ENCODE peak calls at places on chromosomes 7 and 10, in six cellular contexts. A is activated T-cell treated with anti-CD3 and anti-CD28 coated beads, Interleukin-2, amount 50 U/mL, for 4 hours; T is EL; P is NCI-H510A treated with DMSO at 0.1 percent for 48 hours; F is stimulated activated CD8-positive, alpha-beta memory T cell treated with anti-CD3 and anti-CD28 coated beads, Interleukin-7, amount 100 ng/mL, for 1 hour; N is B cell. B is an unnamed sample.

GRCh38 chr10:69750011-69750373 is 51.7 kb upstream of the COL13A1 start:
- DNase-seq in A (no peak), T (no peak), P (no peak), F (no peak), N (no peak), B (no peak)

GRCh38 chr10:128362514-128362913 is 236.3 kb upstream of the MKI67 start:
- DNase-seq in A (no peak), T (no peak), P (no peak), F (no peak), N (no peak), B (no peak)

GRCh38 chr7:138753611-138754010 is 44.2 kb upstream of the TMEM213 start:
- DNase-seq in A (peak; percentile 21), T (no peak), P (no peak), F (no peak), N (no peak), B (no peak)

GRCh38 chr7:151166629-151167196 is 781 bp downstream of the GBX1 start:
- DNase-seq in A (no peak), T (no peak), P (no peak), F (no peak), N (peak; percentile 56), B (no peak)

GRCh38 chr7:80445351-80445750 is 66.5 kb downstream of the GNAT3 start:
- DNase-seq in A (no peak), T (no peak), P (no peak), F (no peak), N (no peak), B (no peak)

GRCh38 chr10:90007226-90007625 is 305.8 kb downstream of the KIF20B start:
- DNase-seq in A (no peak), T (peak; percentile 61), P (no peak), F (no peak), N (no peak), B (no peak)

GRCh38 chr7:76328390-76328789 is 25.9 kb downstream of the HSPB1 start:
- DNase-seq in A (no peak), T (no peak), P (no peak), F (no peak), N (no peak), B (no peak)

GRCh38 chr7:17039372-17039771 is 157.6 kb upstream of the AGR3 start:
- DNase-seq in A (no peak), T (no peak), P (no peak), F (no peak), N (no peak), B (no peak)

GRCh38 chr10:35356725-35357092 is 20.4 kb downstream of the CCNY start:
- DNase-seq in A (no peak), T (no peak), P (no peak), F (no peak), N (no peak), B (no peak)

GRCh38 chr10:101446947-101447346 is 93.0 kb downstream of the BTRC start:
- DNase-seq in A (no peak), T (no peak), P (no peak), F (no peak), N (no peak), B (no peak)

GRCh38 chr10:114328876-114329275 is 75.4 kb downstream of the AFAP1L2 start:
- DNase-seq in A (no peak), T (no peak), P (no peak), F (no peak), N (no peak), B (no peak)

GRCh38 chr10:70761031-70761601 is 24.1 kb downstream of the TBATA start:
- DNase-seq in A (no peak), T (peak; percentile 15), P (no peak), F (no peak), N (no peak), B (no peak)

GRCh38 chr10:71232089-71232998 is 20.0 kb downstream of the UNC5B start:
- DNase-seq in A (no peak), T (no peak), P (peak; percentile 70), F (no peak), N (no peak), B (no peak)

GRCh38 chr10:113047151-113047550 is 97.1 kb downstream of the TCF7L2 start:
- DNase-seq in A (no peak), T (no peak), P (no peak), F (no peak), N (no peak), B (no peak)

GRCh38 chr10:78457804-78458483 is 424.3 kb downstream of the RPS24 start:
- DNase-seq in A (no peak), T (peak; percentile 84), P (no peak), F (no peak), N (no peak), B (no peak)

GRCh38 chr7:143391462-143392404 is 10.6 kb downstream of the ZYX start:
- DNase-seq in A (no peak), T (peak; percentile 80), P (no peak), F (no peak), N (no peak), B (no peak)

GRCh38 chr10:25934673-25935139 is 677 bp downstream of the MYO3A start:
- DNase-seq in A (no peak), T (no peak), P (no peak), F (no peak), N (peak; percentile 61), B (peak; percentile 21)

GRCh38 chr7:151875862-151876111 is 1.1 kb downstream of the PRKAG2 start:
- DNase-seq in A (no peak), T (peak; percentile 14), P (no peak), F (peak; percentile 45), N (peak; percentile 85), B (peak; percentile 37)

GRCh38 chr7:94375713-94376112 is 19.0 kb upstream of the COL1A2 start:
- DNase-seq in A (no peak), T (peak; percentile 97), P (no peak), F (no peak), N (no peak), B (no peak)

GRCh38 chr10:112832361-112832878 is 117.6 kb upstream of the TCF7L2 start:
- DNase-seq in A (no peak), T (peak; percentile 33), P (no peak), F (no peak), N (no peak), B (no peak)

GRCh38 chr7:77497079-77497478 is 40.0 kb upstream of the PTPN12 start:
- DNase-seq in A (no peak), T (no peak), P (peak; percentile 86), F (no peak), N (no peak), B (no peak)

GRCh38 chr10:60130130-60130579 is 223.8 kb upstream of the CCDC6 start:
- DNase-seq in A (no peak), T (no peak), P (peak; percentile 2), F (no peak), N (no peak), B (no peak)

GRCh38 chr10:5958077-5958476 is 19.3 kb downstream of the IL15RA start:
- DNase-seq in A (no peak), T (peak; percentile 63), P (no peak), F (no peak), N (no peak), B (no peak)

GRCh38 chr10:91759581-91759986 is 38.6 kb upstream of the TNKS2 start:
- DNase-seq in A (no peak), T (peak; percentile 10), P (no peak), F (no peak), N (no peak), B (no peak)

GRCh38 chr7:1864126-1864940 is 194.3 kb downstream of the ELFN1 start:
- DNase-seq in A (no peak), T (no peak), P (no peak), F (no peak), N (no peak), B (no peak)

GRCh38 chr7:38673795-38674194 is 42.6 kb upstream of the AMPH start:
- DNase-seq in A (no peak), T (peak; percentile 83), P (no peak), F (no peak), N (no peak), B (no peak)

GRCh38 chr7:22109761-22110160 is 164.1 kb upstream of the CDCA7L start:
- DNase-seq in A (no peak), T (peak; percentile 32), P (no peak), F (no peak), N (no peak), B (peak; percentile 35)

GRCh38 chr10:126133906-126134703 is 237.7 kb downstream of the FANK1 start:
- DNase-seq in A (no peak), T (peak; percentile 83), P (no peak), F (no peak), N (no peak), B (no peak)

GRCh38 chr10:3803295-3803883 is 18.4 kb upstream of the KLF6 start:
- DNase-seq in A (no peak), T (no peak), P (no peak), F (no peak), N (no peak), B (no peak)

GRCh38 chr10:83536426-83536825 is 602.9 kb upstream of the GHITM start:
- DNase-seq in A (no peak), T (peak; percentile 1), P (no peak), F (no peak), N (no peak), B (no peak)

GRCh38 chr10:42367532-42368230 is 270.7 kb downstream of the ZNF33B start:
- DNase-seq in A (no peak), T (peak; percentile 91), P (peak; percentile 27), F (peak; percentile 3), N (peak; percentile 47), B (peak; percentile 80)

GRCh38 chr10:70785190-70785589 is at the start of gene TBATA:
- DNase-seq in A (no peak), T (no peak), P (no peak), F (no peak), N (no peak), B (peak; percentile 7)

GRCh38 chr7:151091431-151091830 is 5.2 kb downstream of the AGAP3 start:
- DNase-seq in A (no peak), T (no peak), P (no peak), F (no peak), N (no peak), B (peak; percentile 51)

GRCh38 chr7:54944179-54944578 is 74.6 kb upstream of the EGFR start:
- DNase-seq in A (no peak), T (peak; percentile 71), P (no peak), F (no peak), N (no peak), B (no peak)

GRCh38 chr10:132631348-132631735 is 93.8 kb downstream of the INPP5A start:
- DNase-seq in A (no peak), T (no peak), P (no peak), F (no peak), N (no peak), B (no peak)

GRCh38 chr10:10816453-10816852 is 201.2 kb upstream of the CELF2 start:
- DNase-seq in A (no peak), T (peak; percentile 65), P (no peak), F (no peak), N (no peak), B (no peak)

GRCh38 chr7:16918288-16918895 is 36.6 kb upstream of the AGR3 start:
- DNase-seq in A (no peak), T (peak; percentile 51), P (peak; percentile 70), F (no peak), N (no peak), B (no peak)

B was measured in GM10248.